ENCODE peak calls at places on chromosomes 3 and 15, in nine cellular contexts. G is ascending aorta, U is GM23248, N is fibroblast of lung, Y is stomach, A is upper lobe of left lung, D is aorta, H is lung, R is body of pancreas. V is an unnamed sample. For H3K4me1, the result is how much of the 10 kb centered on the place peaks cover.

GRCh38 chr15:50871832-50872231 is 36.7 kb upstream of the AP4E1 start:
- DNase-seq in G (no peak), U (no peak), N (no peak), Y (no peak), A (no peak), D (no peak), H (no peak), R (no peak), V (no peak)

GRCh38 chr15:31025996-31026395 is 34.6 kb upstream of the MTMR10 start:
- DNase-seq in G (no peak), U (no peak), N (no peak), Y (no peak), A (no peak), D (no peak), H (no peak), R (no peak), V (no peak)

GRCh38 chr3:22474706-22475470 is 723.9 kb upstream of the ZNF385D start:
- DNase-seq in G (no peak), U (peak), N (peak), Y (no peak), A (peak), D (no peak), H (no peak), R (peak), V (no peak)

GRCh38 chr15:75713338-75713895 is 769 bp upstream of the CSPG4 start:
- DNase-seq in G (no peak), U (peak), N (peak), Y (peak), A (no peak), D (peak), H (no peak), R (no peak), V (no peak)

GRCh38 chr15:38247336-38247735 is 5.3 kb upstream of the SPRED1 start:
- DNase-seq in G (no peak), U (no peak), N (no peak), Y (no peak), A (no peak), D (no peak), H (no peak), R (no peak), V (no peak)

GRCh38 chr3:173553635-173554280 is 156.2 kb downstream of the NLGN1 start:
- DNase-seq in G (no peak), U (peak), N (peak), Y (no peak), A (no peak), D (no peak), H (no peak), R (peak), V (no peak)

GRCh38 chr15:95940431-95940985 is 390.0 kb upstream of the NR2F2 start:
- DNase-seq in G (no peak), U (no peak), N (no peak), Y (no peak), A (no peak), D (no peak), H (no peak), R (no peak), V (no peak)

GRCh38 chr15:72758195-72758594 is 25.4 kb downstream of the ADPGK start:
- DNase-seq in G (no peak), U (peak), N (peak), Y (no peak), A (no peak), D (no peak), H (no peak), R (peak), V (no peak)

GRCh38 chr3:37899711-37900306 is 38.1 kb downstream of the CTDSPL start:
- DNase-seq in G (no peak), U (no peak), N (no peak), Y (no peak), A (no peak), D (no peak), H (no peak), R (no peak), V (no peak)

GRCh38 chr3:51622868-51623267 is 48.2 kb upstream of the TEX264 start:
- DNase-seq in G (no peak), U (peak), N (peak), Y (peak), A (no peak), D (no peak), H (no peak), R (peak), V (no peak)

GRCh38 chr15:78830514-78831228 is 19.4 kb upstream of the ADAMTS7 start:
- DNase-seq in G (no peak), U (peak), N (no peak), Y (no peak), A (no peak), D (peak), H (no peak), R (no peak), V (no peak)

GRCh38 chr15:72511536-72511935 is 37.4 kb downstream of the ARIH1 start:
- DNase-seq in G (no peak), U (peak), N (no peak), Y (no peak), A (no peak), D (no peak), H (no peak), R (no peak), V (no peak)

GRCh38 chr3:66393486-66394260 is 107.1 kb downstream of the LRIG1 start:
- DNase-seq in G (no peak), U (peak), N (no peak), Y (no peak), A (no peak), D (no peak), H (no peak), R (no peak), V (no peak)

GRCh38 chr3:169259134-169259533 is 404.4 kb downstream of the MECOM start:
- DNase-seq in G (no peak), U (no peak), N (no peak), Y (no peak), A (no peak), D (no peak), H (no peak), R (no peak), V (no peak)

GRCh38 chr3:64398431-64398830 is 173.2 kb upstream of the PRICKLE2 start:
- DNase-seq in G (no peak), U (peak), N (peak), Y (no peak), A (no peak), D (no peak), H (no peak), R (no peak), V (no peak)

GRCh38 chr3:53495518-53496501 is 1.4 kb downstream of the CACNA1D start:
- DNase-seq in G (no peak), U (no peak), N (no peak), Y (peak), A (no peak), D (no peak), H (no peak), R (peak), V (no peak)

GRCh38 chr3:64924961-64925360 is 237.2 kb upstream of the ADAMTS9 start:
- DNase-seq in G (no peak), U (no peak), N (no peak), Y (no peak), A (no peak), D (no peak), H (no peak), R (no peak), V (no peak)

GRCh38 chr3:120163023-120163422 is 68.8 kb upstream of the GSK3B start:
- DNase-seq in G (no peak), U (no peak), N (no peak), Y (no peak), A (no peak), D (no peak), H (no peak), R (no peak), V (no peak)

GRCh38 chr3:24400450-24400849 is 94.2 kb downstream of the THRB start:
- DNase-seq in G (no peak), U (no peak), N (no peak), Y (no peak), A (no peak), D (no peak), H (no peak), R (no peak), V (no peak)

GRCh38 chr3:5198313-5198677 is 10.8 kb downstream of the EDEM1 start:
- DNase-seq in G (no peak), U (no peak), N (no peak), Y (no peak), A (no peak), D (no peak), H (no peak), R (no peak), V (no peak)

GRCh38 chr15:62639906-62640605 is 402.5 kb upstream of the TPM1 start:
- DNase-seq in G (no peak), U (no peak), N (no peak), Y (no peak), A (no peak), D (no peak), H (no peak), R (no peak), V (peak)

GRCh38 chr3:83953417-83954089 is 1005.2 kb upstream of the CADM2 start:
- DNase-seq in G (no peak), U (no peak), N (no peak), Y (no peak), A (no peak), D (no peak), H (no peak), R (no peak), V (no peak)

GRCh38 chr3:151443583-151443982 is 17.3 kb downstream of the IGSF10 start:
- DNase-seq in G (no peak), U (peak), N (peak), Y (no peak), A (no peak), D (no peak), H (no peak), R (no peak), V (no peak)

GRCh38 chr3:13040381-13041074 is 32.7 kb downstream of the IQSEC1 start:
- DNase-seq in G (no peak), U (peak), N (no peak), Y (no peak), A (peak), D (no peak), H (no peak), R (peak), V (no peak)

GRCh38 chr3:177329854-177330253 is 132.6 kb upstream of the TBL1XR1 start:
- DNase-seq in G (no peak), U (no peak), N (no peak), Y (peak), A (peak), D (no peak), H (peak), R (peak), V (no peak)

GRCh38 chr3:140546649-140547048 is 131.2 kb upstream of the TRIM42 start:
- DNase-seq in G (no peak), U (no peak), N (no peak), Y (no peak), A (no peak), D (no peak), H (no peak), R (no peak), V (no peak)

GRCh38 chr3:129259612-129260477 is 10.4 kb downstream of the COPG1 start:
- DNase-seq in G (no peak), U (no peak), N (no peak), Y (peak), A (no peak), D (no peak), H (no peak), R (peak), V (no peak)

GRCh38 chr3:142014005-142014404 is 135.3 kb downstream of the TFDP2 start:
- DNase-seq in G (no peak), U (no peak), N (no peak), Y (no peak), A (no peak), D (no peak), H (no peak), R (no peak), V (no peak)

GRCh38 chr3:101195951-101196713 is 124.2 kb downstream of the IMPG2 start:
- DNase-seq in G (no peak), U (peak), N (peak), Y (no peak), A (no peak), D (no peak), H (no peak), R (no peak), V (peak)

GRCh38 chr3:169453256-169454059 is 210.1 kb downstream of the MECOM start:
- DNase-seq in G (no peak), U (no peak), N (no peak), Y (no peak), A (no peak), D (no peak), H (no peak), R (no peak), V (no peak)

GRCh38 chr3:150922611-150923010 is 17.4 kb upstream of the MINDY4B start:
- DNase-seq in G (no peak), U (peak), N (no peak), Y (no peak), A (no peak), D (no peak), H (no peak), R (no peak), V (no peak)

GRCh38 chr15:71468715-71469114 is 341.6 kb upstream of the NR2E3 start:
- DNase-seq in G (no peak), U (no peak), N (no peak), Y (no peak), A (no peak), D (no peak), H (no peak), R (no peak), V (no peak)

GRCh38 chr15:92869263-92869940 is 30.7 kb upstream of the CHD2 start:
- DNase-seq in G (no peak), U (peak), N (no peak), Y (no peak), A (no peak), D (no peak), H (no peak), R (no peak), V (no peak)

GRCh38 chr3:134850761-134851160 is 55.7 kb downstream of the EPHB1 start:
- DNase-seq in G (no peak), U (no peak), N (no peak), Y (no peak), A (peak), D (no peak), H (no peak), R (no peak), V (no peak)

DNA sequence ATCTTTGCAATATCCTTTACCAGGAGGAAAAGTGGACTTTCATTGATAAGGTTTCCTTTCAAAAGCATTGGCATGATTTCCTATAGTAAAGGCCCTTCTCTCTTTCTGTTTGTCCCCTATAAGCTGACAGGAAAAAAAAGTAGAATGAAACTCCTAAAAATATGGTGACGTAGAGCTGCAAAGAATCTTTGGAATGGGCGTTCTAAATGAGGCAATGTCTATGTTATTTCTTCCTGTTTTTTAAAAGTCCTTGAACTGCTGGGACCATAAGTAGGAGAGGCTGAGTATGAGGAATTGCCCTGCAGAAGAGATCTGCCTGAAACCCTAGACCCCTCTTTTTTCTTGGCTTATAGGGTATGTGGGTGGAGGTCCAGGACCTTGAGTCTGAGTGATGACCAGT is 17.2 kb downstream of the ST3GAL6 start:
- DNase-seq in G (no peak), U (no peak), N (no peak), Y (no peak), A (no peak), D (no peak), H (no peak), R (no peak), V (no peak)
- H3K4me1 ChIP-seq in G (under half), U (under half), N (under half), Y (under half), A (under half), D (under half), H (under half), R (half or more), V (under half)

GRCh38 chr15:69718445-69718844 is 265.8 kb downstream of the RPLP1 start:
- DNase-seq in G (no peak), U (no peak), N (no peak), Y (no peak), A (no peak), D (no peak), H (no peak), R (no peak), V (no peak)

GRCh38 chr15:69722924-69723323 is 270.3 kb downstream of the RPLP1 start:
- DNase-seq in G (no peak), U (no peak), N (no peak), Y (no peak), A (no peak), D (no peak), H (no peak), R (no peak), V (no peak)

GRCh38 chr15:69715205-69715604 is 262.6 kb downstream of the RPLP1 start:
- DNase-seq in G (no peak), U (no peak), N (no peak), Y (no peak), A (no peak), D (no peak), H (no peak), R (no peak), V (no peak)

GRCh38 chr15:69719527-69719926 is 266.9 kb downstream of the RPLP1 start:
- DNase-seq in G (peak), U (no peak), N (no peak), Y (peak), A (peak), D (no peak), H (no peak), R (peak), V (no peak)

GRCh38 chr15:69718916-69719315 is 266.3 kb downstream of the RPLP1 start:
- DNase-seq in G (peak), U (no peak), N (no peak), Y (no peak), A (peak), D (no peak), H (peak), R (peak), V (no peak)
- H3K27ac ChIP-seq in G (no peak), U (no peak), N (no peak), Y (no peak), A (peak), D (no peak), H (no peak), R (no peak), V (peak)

GRCh38 chr3:195105841-195106417 is 165.0 kb downstream of the XXYLT1 start:
- DNase-seq in G (no peak), U (no peak), N (no peak), Y (no peak), A (no peak), D (no peak), H (no peak), R (no peak), V (no peak)

GRCh38 chr3:195106418-195106906 is 164.5 kb downstream of the XXYLT1 start:
- DNase-seq in G (no peak), U (peak), N (peak), Y (peak), A (peak), D (peak), H (peak), R (peak), V (peak)

GRCh38 chr3:195104340-195104739 is 166.6 kb downstream of the XXYLT1 start:
- DNase-seq in G (no peak), U (no peak), N (no peak), Y (no peak), A (no peak), D (peak), H (no peak), R (no peak), V (no peak)

GRCh38 chr3:195103623-195104022 is 167.3 kb downstream of the XXYLT1 start:
- DNase-seq in G (no peak), U (no peak), N (no peak), Y (no peak), A (no peak), D (no peak), H (no peak), R (no peak), V (no peak)

GRCh38 chr3:195105389-195105788 is 165.6 kb downstream of the XXYLT1 start:
- DNase-seq in G (no peak), U (no peak), N (no peak), Y (no peak), A (peak), D (no peak), H (no peak), R (no peak), V (no peak)
- H3K4me1 ChIP-seq in G (under half), U (under half), N (under half), Y (under half), A (under half), D (under half), H (under half), R (under half), V (under half)

GRCh38 chr3:45983865-45984264 is 11.8 kb downstream of the FYCO1 start:
- DNase-seq in G (no peak), U (no peak), N (no peak), Y (no peak), A (no peak), D (no peak), H (no peak), R (no peak), V (no peak)

GRCh38 chr3:45984331-45985312 is 11.0 kb downstream of the FYCO1 start:
- DNase-seq in G (no peak), U (no peak), N (peak), Y (no peak), A (no peak), D (no peak), H (no peak), R (no peak), V (no peak)

GRCh38 chr3:45986303-45986982 is 9.2 kb downstream of the FYCO1 start:
- DNase-seq in G (no peak), U (peak), N (peak), Y (peak), A (peak), D (no peak), H (peak), R (peak), V (no peak)

GRCh38 chr3:45987368-45988099 is 8.1 kb downstream of the FYCO1 start:
- DNase-seq in G (no peak), U (peak), N (peak), Y (no peak), A (no peak), D (no peak), H (no peak), R (peak), V (peak)

GRCh38 chr3:45985532-45986302 is 9.9 kb downstream of the FYCO1 start:
- DNase-seq in G (no peak), U (peak), N (peak), Y (no peak), A (no peak), D (no peak), H (no peak), R (no peak), V (no peak)
- H3K27ac ChIP-seq in G (peak), U (peak), N (peak), Y (peak), A (peak), D (peak), H (peak), R (peak), V (peak)

DNA sequence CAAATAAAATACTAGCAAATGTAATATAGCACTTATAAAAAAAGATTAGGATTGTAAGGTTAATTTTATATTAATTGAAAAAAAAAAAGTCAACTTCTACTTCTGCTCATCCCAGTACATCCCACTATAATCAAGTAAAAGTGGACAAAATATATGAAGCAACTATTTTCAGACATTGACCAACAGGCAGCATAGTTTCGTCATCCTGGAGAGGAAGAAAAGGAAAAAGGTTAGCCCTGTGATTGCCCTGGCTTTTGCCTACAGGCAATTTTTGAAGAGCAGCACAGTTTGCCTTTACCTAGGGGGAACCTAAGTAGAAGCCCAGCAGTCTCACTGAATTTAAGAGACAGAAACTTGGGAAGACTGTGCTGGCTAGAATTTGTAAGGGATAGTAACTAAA is 52.2 kb upstream of the ACTC1 start:
- DNase-seq in G (no peak), U (peak), N (no peak), Y (no peak), A (no peak), D (no peak), H (no peak), R (no peak), V (no peak)
- H3K4me1 ChIP-seq in G (under half), U (under half), N (under half), Y (under half), A (under half), D (under half), H (under half), R (under half), V (under half)

GRCh38 chr15:81338422-81339007 is 14.6 kb upstream of the STARD5 start:
- DNase-seq in G (no peak), U (peak), N (peak), Y (no peak), A (no peak), D (peak), H (no peak), R (peak), V (no peak)
- H3K27ac ChIP-seq in G (peak), U (peak), N (peak), Y (peak), A (no peak), D (peak), H (no peak), R (peak), V (no peak)

GRCh38 chr15:40789119-40789518 is 17.8 kb upstream of the ZFYVE19 start:
- DNase-seq in G (no peak), U (no peak), N (no peak), Y (no peak), A (no peak), D (peak), H (no peak), R (no peak), V (no peak)
- H3K4me1 ChIP-seq in G (under half), U (under half), N (under half), Y (half or more), A (under half), D (under half), H (under half), R (half or more), V (under half)

GRCh38 chr15:45162771-45163507 is 24.8 kb downstream of the SHF start:
- DNase-seq in G (peak), U (peak), N (peak), Y (peak), A (peak), D (peak), H (peak), R (peak), V (no peak)
- H3K27ac ChIP-seq in G (no peak), U (peak), N (peak), Y (peak), A (peak), D (no peak), H (peak), R (no peak), V (no peak)

GRCh38 chr3:48469046-48469915 is 22.7 kb downstream of the ATRIP start:
- DNase-seq in G (no peak), U (no peak), N (no peak), Y (no peak), A (no peak), D (no peak), H (no peak), R (no peak), V (no peak)
- H3K4me1 ChIP-seq in G (under half), U (under half), N (under half), Y (half or more), A (half or more), D (under half), H (under half), R (half or more), V (half or more)